ENCODE peak calls at places on chromosome 4, in seven cellular contexts. Q is upper lobe of right lung, M is ACHN, T is NCI-H187, V is activated T-helper 1 cell treated with Interleukin-2 at 50 U/mL for 16 hours, E is COR-L47, J is A549. K is an unnamed sample.

GRCh38 chr4:113971706-113972360 is 7.6 kb downstream of the ARSJ start:
- DNase-seq in Q (no peak), M (no peak), T (no peak), V (no peak), E (no peak), J (peak; percentile 15), K (no peak)

GRCh38 chr4:8201341-8201781 is 2.3 kb downstream of the SH3TC1 start:
- DNase-seq in Q (no peak), M (no peak), T (no peak), V (no peak), E (no peak), J (no peak), K (no peak)

GRCh38 chr4:120057416-120057815 is 9.2 kb downstream of the MAD2L1 start:
- DNase-seq in Q (no peak), M (no peak), T (no peak), V (no peak), E (no peak), J (no peak), K (no peak)

GRCh38 chr4:16532240-16532990 is 306.1 kb upstream of the TAPT1 start:
- DNase-seq in Q (no peak), M (no peak), T (no peak), V (no peak), E (no peak), J (no peak), K (peak; percentile 36)

GRCh38 chr4:152735302-152735917 is 44.1 kb downstream of the TIGD4 start:
- DNase-seq in Q (no peak), M (peak; percentile 26), T (no peak), V (no peak), E (peak; percentile 18), J (peak; percentile 9), K (no peak)

GRCh38 chr4:16092682-16093319 is 9.0 kb upstream of the PROM1 start:
- DNase-seq in Q (no peak), M (no peak), T (no peak), V (no peak), E (peak; percentile 3), J (no peak), K (no peak)

GRCh38 chr4:188053302-188053701 is 56.1 kb downstream of the TRIML2 start:
- DNase-seq in Q (no peak), M (no peak), T (no peak), V (no peak), E (no peak), J (no peak), K (no peak)

GRCh38 chr4:134072137-134072536 is 129.5 kb downstream of the PABPC4L start:
- DNase-seq in Q (no peak), M (no peak), T (no peak), V (no peak), E (no peak), J (no peak), K (no peak)

GRCh38 chr4:177455591-177455990 is 13.4 kb upstream of the AGA start:
- DNase-seq in Q (no peak), M (no peak), T (no peak), V (no peak), E (peak; percentile 48), J (no peak), K (no peak)

GRCh38 chr4:75180790-75181776 is 248.2 kb downstream of the PARM1 start:
- DNase-seq in Q (no peak), M (peak; percentile 6), T (no peak), V (no peak), E (no peak), J (peak; percentile 1), K (no peak)